ENCODE peak calls at places on chromosomes 13 and 19, in seven cellular contexts. M is HepG2, F is SK-N-SH, R is GM12878, A is K562, I is GM12892, P is H1. G is an unnamed sample.

GRCh38 chr13:64446372-64446771 is 2783.8 kb downstream of the PCDH9 start:
- DNase-seq in M (no peak), F (peak), R (no peak), A (no peak), I (no peak), P (no peak), G (no peak)

GRCh38 chr19:47036233-47036651 is 12.2 kb downstream of the TMEM160 start:
- DNase-seq in M (no peak), F (no peak), R (no peak), A (no peak), I (no peak), P (no peak), G (no peak)

GRCh38 chr19:38009650-38010229 is 102.7 kb downstream of the SIPA1L3 start:
- DNase-seq in M (no peak), F (no peak), R (peak), A (no peak), I (no peak), P (no peak), G (no peak)

GRCh38 chr13:26785845-26786630 is 25.5 kb upstream of the GPR12 start:
- DNase-seq in M (no peak), F (no peak), R (no peak), A (no peak), I (no peak), P (peak), G (no peak)

GRCh38 chr13:49933511-49933910 is 2.6 kb downstream of the SPRYD7 start:
- DNase-seq in M (no peak), F (no peak), R (no peak), A (no peak), I (no peak), P (no peak), G (no peak)

GRCh38 chr19:3098141-3098514 is 4.0 kb downstream of the GNA11 start:
- DNase-seq in M (no peak), F (no peak), R (no peak), A (no peak), I (no peak), P (no peak), G (no peak)

GRCh38 chr13:112968910-112969691 is at the start of gene MCF2L:
- DNase-seq in M (peak), F (peak), R (no peak), A (no peak), I (no peak), P (peak), G (no peak)

GRCh38 chr19:15923702-15924101 is 10.6 kb downstream of the CYP4F11 start:
- DNase-seq in M (no peak), F (no peak), R (no peak), A (no peak), I (no peak), P (no peak), G (no peak)

GRCh38 chr19:3039641-3040077 is 10.6 kb upstream of the TLE2 start:
- DNase-seq in M (peak), F (no peak), R (no peak), A (no peak), I (no peak), P (no peak), G (no peak)

GRCh38 chr19:21256722-21257121 is 72.5 kb downstream of the ZNF708 start:
- DNase-seq in M (peak), F (peak), R (no peak), A (peak), I (no peak), P (no peak), G (no peak)

GRCh38 chr19:51702103-51702753 is 9.1 kb downstream of the SPACA6 start:
- DNase-seq in M (no peak), F (peak), R (no peak), A (peak), I (no peak), P (peak), G (no peak)

GRCh38 chr19:18931316-18932162 is 9.5 kb downstream of the HOMER3 start:
- DNase-seq in M (no peak), F (no peak), R (no peak), A (no peak), I (no peak), P (no peak), G (no peak)

GRCh38 chr19:18928018-18928805 is 8.7 kb downstream of the DDX49 start:
- DNase-seq in M (no peak), F (no peak), R (no peak), A (no peak), I (no peak), P (no peak), G (no peak)

GRCh38 chr19:18929311-18929710 is 9.8 kb downstream of the DDX49 start:
- DNase-seq in M (no peak), F (no peak), R (no peak), A (no peak), I (no peak), P (no peak), G (no peak)

GRCh38 chr19:18933297-18933696 is 7.7 kb downstream of the HOMER3 start:
- DNase-seq in M (no peak), F (no peak), R (no peak), A (no peak), I (no peak), P (no peak), G (no peak)

GRCh38 chr19:18932216-18932841 is 8.7 kb downstream of the HOMER3 start:
- DNase-seq in M (no peak), F (peak), R (no peak), A (peak), I (peak), P (peak), G (peak)
- TF ChIP-seq TAF1 in M (no peak), F (no peak), R (no peak), A (no peak), I (no peak), P (no peak), G (no peak)

DNA sequence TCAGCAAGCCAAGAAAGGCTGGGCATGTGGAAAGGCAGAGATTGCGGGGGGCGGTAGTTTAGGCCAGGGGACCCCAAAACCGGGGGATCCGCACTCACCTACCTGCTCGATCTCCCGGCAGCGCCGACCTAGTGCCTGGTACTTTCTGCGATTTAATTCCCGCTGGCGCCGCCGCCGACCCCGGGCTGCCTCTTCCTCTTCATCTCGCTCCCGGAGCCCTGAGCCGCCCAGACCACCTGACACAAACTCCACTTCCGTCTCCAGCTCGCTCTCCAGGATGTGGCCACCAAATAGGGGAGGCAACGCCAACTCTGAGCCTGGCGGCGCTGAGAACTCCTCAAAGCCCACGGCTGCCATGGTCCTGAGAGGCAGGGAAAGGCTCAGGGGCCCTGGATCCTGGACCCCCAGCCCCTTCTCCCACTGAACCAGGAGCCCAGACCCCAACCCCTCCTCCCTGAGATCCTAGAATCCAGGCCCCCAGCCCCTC is 1.1 kb downstream of the TFPT start:
- DNase-seq in M (no peak), F (peak), R (no peak), A (no peak), I (no peak), P (peak), G (no peak)
- TF ChIP-seq TAF1 in M (no peak), F (no peak), R (peak), A (no peak), I (no peak), P (no peak), G (peak)

DNA sequence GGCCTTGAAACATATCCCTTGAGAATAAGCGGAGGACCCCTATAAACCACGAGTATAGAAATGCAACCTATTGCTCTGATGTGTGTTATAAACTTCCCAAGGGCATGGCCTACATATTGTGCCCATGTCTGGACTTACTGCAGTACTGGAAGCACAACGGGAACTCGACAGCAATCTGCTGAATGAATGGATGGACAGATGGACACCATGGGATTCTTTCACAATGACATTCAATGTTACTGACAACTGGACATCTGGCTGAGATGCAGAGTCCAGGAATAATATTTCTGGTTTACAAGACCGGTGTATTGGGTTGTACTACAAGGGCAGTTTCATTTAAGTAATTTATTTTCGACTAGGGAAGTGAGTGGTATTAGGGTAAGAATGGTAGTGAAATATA is 123.7 kb downstream of the MIPEP start:
- DNase-seq in M (no peak), F (no peak), R (no peak), A (no peak), I (no peak), P (no peak), G (no peak)
- TF ChIP-seq TAF1 in M (no peak), F (no peak), R (no peak), A (no peak), I (no peak), P (no peak), G (no peak)

DNA sequence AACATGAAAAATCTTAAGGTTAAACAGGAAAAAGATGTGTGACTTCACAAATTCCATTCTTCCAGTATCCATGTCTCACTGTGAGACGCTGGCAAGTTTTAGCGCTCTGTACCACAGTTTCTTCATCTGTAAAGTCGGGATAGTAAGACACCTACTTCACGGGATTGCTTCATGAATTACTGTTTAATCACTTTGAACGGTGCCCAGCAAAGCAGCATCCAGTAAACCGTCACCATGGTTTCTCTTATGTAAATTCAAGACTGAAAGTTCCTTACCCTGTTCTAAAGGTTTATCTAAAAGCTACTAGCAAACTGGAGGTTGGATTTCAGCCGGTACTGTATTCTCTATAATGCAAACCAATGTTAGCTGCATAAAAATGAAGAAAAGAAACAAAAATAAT is 53.5 kb downstream of the KATNAL1 start:
- DNase-seq in M (no peak), F (no peak), R (no peak), A (no peak), I (no peak), P (no peak), G (no peak)
- TF ChIP-seq TAF1 in M (no peak), F (no peak), R (no peak), A (no peak), I (no peak), P (no peak), G (no peak)